ENCODE peak calls at places on chromosomes 1 and 21, in ten cellular contexts. B, O, G, Z, W, A, C, Y, U and V are unnamed samples.

GRCh38 chr1:239617259-239617658 is 230.9 kb downstream of the CHRM3 start:
- DNase-seq in B (no peak), O (no peak), G (no peak), Z (no peak), W (no peak), A (no peak), C (no peak), Y (no peak), U (no peak), V (no peak)

GRCh38 chr1:67683306-67683705 is 1.7 kb upstream of the GADD45A start:
- DNase-seq in B (peak), O (no peak), G (no peak), Z (peak), W (peak), A (no peak), C (no peak), Y (no peak), U (no peak), V (no peak)

GRCh38 chr1:180112979-180113650 is 41.6 kb upstream of the QSOX1 start:
- DNase-seq in B (no peak), O (no peak), G (no peak), Z (no peak), W (no peak), A (no peak), C (no peak), Y (no peak), U (no peak), V (no peak)

GRCh38 chr1:239985044-239985443 is 106.6 kb upstream of the FMN2 start:
- DNase-seq in B (no peak), O (no peak), G (no peak), Z (no peak), W (no peak), A (no peak), C (no peak), Y (no peak), U (no peak), V (no peak)

GRCh38 chr1:84643183-84643582 is 47.1 kb downstream of the SSX2IP start:
- DNase-seq in B (no peak), O (no peak), G (no peak), Z (no peak), W (no peak), A (no peak), C (peak), Y (no peak), U (no peak), V (no peak)

GRCh38 chr1:30752651-30752908 is 5.0 kb downstream of the LAPTM5 start:
- DNase-seq in B (no peak), O (no peak), G (no peak), Z (no peak), W (no peak), A (no peak), C (no peak), Y (no peak), U (no peak), V (no peak)

GRCh38 chr1:154406572-154406879 is 1.4 kb downstream of the IL6R start:
- DNase-seq in B (no peak), O (no peak), G (no peak), Z (no peak), W (no peak), A (no peak), C (no peak), Y (no peak), U (no peak), V (no peak)

GRCh38 chr21:37878946-37879660 is 37.2 kb downstream of the KCNJ6 start:
- DNase-seq in B (peak), O (no peak), G (no peak), Z (no peak), W (peak), A (peak), C (no peak), Y (no peak), U (no peak), V (no peak)

GRCh38 chr1:23198373-23198772 is 18.9 kb downstream of the HTR1D start:
- DNase-seq in B (peak), O (no peak), G (no peak), Z (peak), W (peak), A (no peak), C (no peak), Y (no peak), U (no peak), V (no peak)

GRCh38 chr1:93908394-93909145 is 660 bp downstream of the GCLM start:
- DNase-seq in B (peak), O (peak), G (peak), Z (no peak), W (peak), A (peak), C (peak), Y (peak), U (peak), V (peak)

GRCh38 chr1:48262001-48262400 is 39.5 kb downstream of the SLC5A9 start:
- DNase-seq in B (no peak), O (no peak), G (no peak), Z (no peak), W (no peak), A (no peak), C (no peak), Y (no peak), U (no peak), V (no peak)

GRCh38 chr1:183697814-183698590 is 44.9 kb upstream of the APOBEC4 start:
- DNase-seq in B (no peak), O (no peak), G (no peak), Z (no peak), W (no peak), A (no peak), C (no peak), Y (no peak), U (no peak), V (no peak)

GRCh38 chr1:185972096-185972875 is 238.1 kb downstream of the HMCN1 start:
- DNase-seq in B (no peak), O (no peak), G (no peak), Z (no peak), W (no peak), A (no peak), C (no peak), Y (no peak), U (no peak), V (no peak)

GRCh38 chr1:93490357-93490756 is 42.4 kb downstream of the FNBP1L start:
- DNase-seq in B (no peak), O (no peak), G (no peak), Z (no peak), W (no peak), A (no peak), C (no peak), Y (no peak), U (no peak), V (no peak)